ENCODE peak calls at places on chromosomes 12 and 14, in seven cellular contexts. Y is HepG2, K is GM12878, P is K562, M is GM12892, T is SK-N-SH, A is H1. S is an unnamed sample.

GRCh38 chr12:29589852-29590251 is 92.4 kb upstream of the OVCH1 start:
- DNase-seq in Y (no peak), K (no peak), P (no peak), M (no peak), T (no peak), A (no peak), S (no peak)

GRCh38 chr12:46160981-46161690 is 107.7 kb downstream of the SLC38A1 start:
- DNase-seq in Y (no peak), K (no peak), P (no peak), M (no peak), T (no peak), A (no peak), S (no peak)

GRCh38 chr12:6868211-6869048 is 1.1 kb downstream of the TPI1 start:
- DNase-seq in Y (no peak), K (no peak), P (no peak), M (no peak), T (no peak), A (peak), S (no peak)

GRCh38 chr14:52678591-52678990 is 16.8 kb downstream of the ERO1A start:
- DNase-seq in Y (peak), K (no peak), P (peak), M (no peak), T (peak), A (no peak), S (no peak)

GRCh38 chr14:71437870-71438269 is 494.4 kb upstream of the RGS6 start:
- DNase-seq in Y (no peak), K (no peak), P (no peak), M (no peak), T (no peak), A (no peak), S (no peak)

GRCh38 chr12:38332814-38333213 is 16.2 kb downstream of the ALG10B start:
- DNase-seq in Y (no peak), K (no peak), P (no peak), M (no peak), T (no peak), A (no peak), S (no peak)

GRCh38 chr12:108306014-108306501 is 33.1 kb downstream of the CMKLR1 start:
- DNase-seq in Y (no peak), K (no peak), P (peak), M (no peak), T (no peak), A (no peak), S (no peak)

GRCh38 chr12:52216107-52216506 is 16.9 kb upstream of the KRT7 start:
- DNase-seq in Y (no peak), K (no peak), P (no peak), M (no peak), T (no peak), A (no peak), S (no peak)

GRCh38 chr12:96383991-96384390 is 16.2 kb downstream of the CDK17 start:
- DNase-seq in Y (no peak), K (no peak), P (no peak), M (no peak), T (no peak), A (no peak), S (no peak)

GRCh38 chr14:69056389-69056788 is 77.3 kb upstream of the ACTN1 start:
- DNase-seq in Y (no peak), K (no peak), P (no peak), M (no peak), T (peak), A (no peak), S (no peak)
- TF ChIP-seq POLR2AphosphoS5 in Y (no peak), K (no peak), P (no peak), M (no peak), T (no peak), A (no peak), S (no peak)

DNA sequence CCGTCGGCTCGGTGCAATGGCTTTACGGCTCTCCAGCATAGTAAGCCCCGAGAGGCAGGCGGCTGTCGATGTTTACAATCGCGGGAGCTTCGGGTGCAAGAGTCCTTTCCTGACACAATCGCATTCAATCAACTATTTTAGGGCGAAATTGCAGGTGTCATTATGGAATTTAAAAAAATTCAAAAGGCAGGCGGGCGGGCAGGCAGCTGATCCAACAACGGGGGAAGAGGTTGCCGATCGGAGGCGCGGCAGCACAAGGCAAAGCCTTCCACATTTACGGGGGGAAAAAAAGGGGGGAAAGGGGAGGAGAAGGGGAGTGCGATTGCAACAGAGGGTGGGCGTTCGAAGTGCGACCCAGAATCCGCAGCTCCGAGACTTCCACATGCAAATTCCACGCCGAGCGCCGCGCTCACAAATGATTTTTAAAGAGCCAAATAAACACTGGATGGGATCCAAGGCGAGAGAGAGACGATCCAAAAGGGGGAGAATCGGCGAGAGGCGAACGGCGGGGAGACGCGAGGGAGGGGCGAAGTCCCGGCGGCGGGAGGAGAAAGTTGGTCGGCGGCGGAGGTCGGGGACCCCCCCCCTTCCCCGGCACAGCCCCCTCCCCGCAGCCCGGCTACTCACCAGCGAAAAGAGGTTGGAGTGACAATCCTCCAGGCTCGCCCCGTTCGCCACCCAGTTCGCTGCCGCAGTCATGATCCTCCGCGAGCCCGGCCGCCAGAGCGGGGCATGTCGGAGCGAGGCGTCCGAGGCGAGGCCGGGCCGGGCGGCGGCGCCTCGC is 868 bp downstream of the MED13L start:
- DNase-seq in Y (peak), K (no peak), P (peak), M (peak), T (peak), A (peak), S (peak)
- TF ChIP-seq TAF1 in Y (no peak), K (no peak), P (peak), M (no peak), T (no peak), A (no peak), S (no peak)

DNA sequence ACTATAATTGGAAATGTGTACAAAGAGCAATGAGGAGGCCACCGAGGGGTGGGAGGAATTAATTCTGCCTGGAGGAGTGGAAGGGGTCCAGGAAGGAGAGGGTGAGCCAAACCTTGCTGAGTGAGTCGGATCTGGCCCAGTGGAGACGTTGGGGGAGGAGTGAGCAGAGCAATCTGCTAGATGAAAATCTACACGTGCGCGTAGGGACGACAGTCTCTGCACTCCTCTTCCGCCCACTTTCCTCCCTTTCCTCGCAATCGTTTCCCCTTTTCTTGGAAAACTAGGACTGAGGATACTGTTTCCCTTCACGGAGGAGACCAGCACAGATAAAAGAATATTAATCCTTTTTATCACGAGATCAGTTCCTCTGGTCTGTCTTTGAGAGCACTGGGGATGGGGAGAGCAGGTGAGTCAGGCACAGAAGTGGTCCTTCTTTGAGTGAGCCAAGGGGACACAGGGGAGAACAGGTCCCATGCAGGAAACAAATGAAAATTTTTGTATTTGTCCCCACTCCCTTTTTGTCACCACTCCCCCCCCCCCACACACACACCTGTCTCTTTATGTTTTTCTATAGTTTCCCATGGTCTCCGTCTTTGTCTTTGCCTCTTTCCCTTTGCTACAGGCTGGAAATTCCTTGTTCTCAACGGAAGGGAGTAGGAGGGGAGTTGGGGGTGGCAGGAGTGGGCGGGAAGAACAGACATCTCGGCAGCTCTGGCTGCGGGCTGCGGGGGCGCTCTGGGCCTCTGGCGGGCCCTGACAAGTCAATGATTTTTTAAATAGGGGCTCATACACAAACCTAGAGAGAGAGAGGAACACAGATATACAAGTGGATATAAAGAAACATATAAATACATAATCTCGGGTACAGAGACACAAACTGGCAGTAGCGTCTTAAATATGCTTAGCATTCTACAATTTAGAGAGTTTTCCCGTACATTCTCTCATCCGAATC is 2.6 kb upstream of the NAB2 start:
- DNase-seq in Y (peak), K (no peak), P (peak), M (no peak), T (peak), A (peak), S (no peak)
- TF ChIP-seq POLR2AphosphoS5 in Y (no peak), K (peak), P (no peak), M (no peak), T (no peak), A (peak), S (no peak)

GRCh38 chr14:95199298-95199983 is 42.1 kb upstream of the DICER1 start:
- DNase-seq in Y (no peak), K (no peak), P (no peak), M (no peak), T (no peak), A (no peak), S (no peak)
- TF ChIP-seq TAF1 in Y (no peak), K (no peak), P (no peak), M (no peak), T (no peak), A (no peak), S (no peak)

GRCh38 chr12:124768462-124769165 is 95.0 kb downstream of the SCARB1 start:
- DNase-seq in Y (no peak), K (no peak), P (no peak), M (no peak), T (no peak), A (no peak), S (no peak)

GRCh38 chr12:124765571-124766489 is 97.8 kb downstream of the SCARB1 start:
- DNase-seq in Y (no peak), K (no peak), P (no peak), M (no peak), T (no peak), A (no peak), S (no peak)

GRCh38 chr12:124766745-124767074 is 97.0 kb downstream of the SCARB1 start:
- DNase-seq in Y (no peak), K (no peak), P (no peak), M (no peak), T (no peak), A (no peak), S (no peak)

GRCh38 chr12:124769166-124769530 is 94.5 kb downstream of the SCARB1 start:
- DNase-seq in Y (no peak), K (no peak), P (no peak), M (no peak), T (no peak), A (no peak), S (no peak)

GRCh38 chr12:124767075-124767821 is 96.4 kb downstream of the SCARB1 start:
- DNase-seq in Y (peak), K (peak), P (peak), M (peak), T (peak), A (peak), S (peak)
- TF ChIP-seq POLR2AphosphoS5 in Y (no peak), K (no peak), P (no peak), M (no peak), T (no peak), A (no peak), S (no peak)

S was measured in GM12891.